ENCODE peak calls at places on chromosomes 6 and 20, in four cellular contexts. I is psoas muscle, G is PC-3, L is MG63. P is an unnamed sample.

GRCh38 chr20:21633829-21634228 is 71.6 kb upstream of the PAX1 start:
- DNase-seq in I (no peak), G (no peak), L (no peak), P (no peak)

GRCh38 chr6:36641543-36641942 is 37.0 kb upstream of the CDKN1A start:
- DNase-seq in I (no peak), G (no peak), L (no peak), P (no peak)

GRCh38 chr6:14038636-14039035 is 78.9 kb upstream of the CD83 start:
- DNase-seq in I (no peak), G (no peak), L (no peak), P (peak)

GRCh38 chr20:371755-372542 is 8.6 kb upstream of the TRIB3 start:
- DNase-seq in I (peak), G (peak), L (peak), P (peak)

GRCh38 chr6:44969446-44970175 is 358.5 kb upstream of the RUNX2 start:
- DNase-seq in I (no peak), G (no peak), L (no peak), P (no peak)

GRCh38 chr20:38961530-38962043 is 557 bp upstream of the DHX35 start:
- DNase-seq in I (no peak), G (no peak), L (no peak), P (no peak)

GRCh38 chr20:11178946-11179654 is 505.3 kb upstream of the JAG1 start:
- DNase-seq in I (no peak), G (peak), L (peak), P (peak)

GRCh38 chr6:159978291-159979135 is 9.6 kb downstream of the IGF2R start:
- DNase-seq in I (no peak), G (peak), L (no peak), P (no peak)

GRCh38 chr20:39888310-39888709 is 800.7 kb downstream of the MAFB start:
- DNase-seq in I (no peak), G (no peak), L (no peak), P (no peak)

GRCh38 chr6:28206527-28207243 is 18.4 kb upstream of the ZSCAN9 start:
- DNase-seq in I (no peak), G (no peak), L (peak), P (no peak)

GRCh38 chr20:24718696-24719095 is 230.4 kb upstream of the CST7 start:
- DNase-seq in I (no peak), G (peak), L (no peak), P (peak)

GRCh38 chr20:32052792-32053362 is 835 bp downstream of the HCK start:
- DNase-seq in I (peak), G (no peak), L (no peak), P (no peak)

GRCh38 chr6:21257125-21257524 is 336.4 kb upstream of the SOX4 start:
- DNase-seq in I (no peak), G (no peak), L (no peak), P (no peak)

GRCh38 chr20:22403860-22404608 is 180.3 kb downstream of the FOXA2 start:
- DNase-seq in I (no peak), G (peak), L (peak), P (peak)

GRCh38 chr6:75291331-75291730 is 6.7 kb upstream of the TMEM30A start:
- DNase-seq in I (no peak), G (no peak), L (no peak), P (no peak)

GRCh38 chr20:6123650-6124014 is 802 bp upstream of the FERMT1 start:
- DNase-seq in I (no peak), G (no peak), L (no peak), P (no peak)

GRCh38 chr6:99611148-99611547 is 4.5 kb downstream of the PRDM13 start:
- DNase-seq in I (no peak), G (no peak), L (no peak), P (no peak)
- H3K4me3 ChIP-seq in I (no peak), G (no peak), L (no peak), P (no peak)

GRCh38 chr20:61960836-61961235 is 104.8 kb downstream of the TAF4 start:
- DNase-seq in I (no peak), G (no peak), L (no peak), P (no peak)

GRCh38 chr20:61957961-61958715 is 107.5 kb downstream of the TAF4 start:
- DNase-seq in I (no peak), G (no peak), L (no peak), P (no peak)

GRCh38 chr20:61956396-61957342 is 109.0 kb downstream of the TAF4 start:
- DNase-seq in I (no peak), G (no peak), L (no peak), P (no peak)

GRCh38 chr20:61959301-61959700 is 106.4 kb downstream of the TAF4 start:
- DNase-seq in I (no peak), G (peak), L (peak), P (no peak)

DNA sequence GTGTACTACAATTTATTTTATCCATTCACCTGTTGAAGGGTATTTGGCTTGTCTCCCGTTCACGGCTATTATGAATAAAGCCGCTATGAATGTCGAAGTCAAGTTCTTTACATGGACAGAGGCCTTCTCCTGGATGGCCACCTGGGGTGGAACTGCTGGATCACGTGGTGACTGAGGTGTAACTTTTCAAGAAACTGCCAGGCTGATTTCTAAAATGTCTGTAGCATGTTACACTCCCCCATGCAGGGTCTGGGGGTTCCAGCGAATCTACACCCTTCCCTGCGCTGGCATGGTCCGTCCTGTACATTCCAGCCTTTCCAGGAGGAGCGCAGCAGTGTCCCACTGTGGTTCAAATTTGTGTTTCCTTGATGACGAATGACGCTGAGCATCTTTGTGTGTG is 106.9 kb downstream of the TAF4 start:
- DNase-seq in I (no peak), G (no peak), L (no peak), P (no peak)
- H3K4me3 ChIP-seq in I (no peak), G (no peak), L (no peak), P (no peak)

GRCh38 chr6:33116417-33116816 is 40.6 kb downstream of the HLA-DPB1 start:
- DNase-seq in I (no peak), G (no peak), L (no peak), P (no peak)
- H3K4me3 ChIP-seq in I (no peak), G (no peak), L (no peak), P (no peak)

GRCh38 chr6:98848539-98849210 is 14.3 kb downstream of the POU3F2 start:
- DNase-seq in I (no peak), G (no peak), L (no peak), P (no peak)

GRCh38 chr6:98845201-98846020 is 11.0 kb downstream of the POU3F2 start:
- DNase-seq in I (peak), G (peak), L (peak), P (peak)

GRCh38 chr6:98846021-98846380 is 11.6 kb downstream of the POU3F2 start:
- DNase-seq in I (no peak), G (no peak), L (no peak), P (no peak)

GRCh38 chr6:98847767-98848538 is 13.6 kb downstream of the POU3F2 start:
- DNase-seq in I (no peak), G (no peak), L (no peak), P (no peak)

GRCh38 chr6:98847392-98847766 is 13.0 kb downstream of the POU3F2 start:
- DNase-seq in I (no peak), G (no peak), L (no peak), P (no peak)
- H3K4me3 ChIP-seq in I (no peak), G (no peak), L (no peak), P (no peak)

DNA sequence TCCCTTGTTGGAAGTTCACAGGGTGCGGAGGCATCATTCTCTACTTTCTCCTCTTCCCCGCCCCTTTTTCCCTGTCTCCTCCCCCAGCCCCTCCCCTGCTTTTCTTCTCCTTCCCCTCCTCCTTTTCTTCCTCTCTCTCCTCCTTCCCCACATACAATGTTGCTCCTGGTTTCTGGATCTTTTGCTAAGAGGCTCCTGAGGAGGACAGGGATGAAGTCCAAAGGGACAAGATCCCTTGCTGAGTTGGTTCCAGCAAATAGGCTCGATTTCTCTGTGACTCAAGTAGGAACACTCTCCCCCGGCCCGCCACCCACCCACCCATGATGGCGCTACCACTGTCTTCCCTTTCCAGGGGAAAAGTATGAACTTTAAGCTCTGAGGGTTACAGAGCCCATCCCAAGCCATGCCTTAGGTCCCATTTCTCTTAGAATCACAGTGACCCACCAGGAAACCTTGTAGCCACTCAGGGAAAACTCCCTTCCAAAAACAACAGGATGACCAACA is 851 bp upstream of the TFEB start:
- DNase-seq in I (no peak), G (no peak), L (no peak), P (no peak)
- H3K4me3 ChIP-seq in I (no peak), G (no peak), L (no peak), P (no peak)

DNA sequence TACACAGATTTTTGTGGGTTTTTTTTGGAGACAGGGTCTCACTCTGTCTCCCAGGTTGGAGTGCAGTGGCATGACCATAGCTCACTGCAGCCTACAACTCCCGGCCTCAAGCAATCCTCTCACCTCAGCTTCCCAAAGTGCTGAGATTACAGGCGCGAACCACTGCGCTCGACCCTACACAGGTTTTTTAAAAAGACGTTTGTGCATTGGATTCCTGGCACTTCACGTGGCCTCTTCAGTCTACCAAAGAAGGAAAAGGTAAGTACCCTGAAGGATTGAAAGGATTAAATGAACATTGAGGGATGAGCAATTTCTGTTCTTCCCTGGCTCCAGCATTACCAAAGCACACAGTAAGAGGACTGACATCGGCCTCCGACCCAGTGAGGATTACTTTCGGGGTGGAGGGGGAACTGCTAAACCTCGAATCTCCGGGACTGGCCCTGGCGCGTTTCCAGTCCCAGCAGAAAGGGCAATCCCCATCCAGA is 556 bp upstream of the YWHAB start:
- DNase-seq in I (no peak), G (no peak), L (no peak), P (no peak)
- H3K4me3 ChIP-seq in I (peak), G (peak), L (peak), P (peak)

GRCh38 chr20:43942213-43942590 is 27.6 kb downstream of the TOX2 start:
- DNase-seq in I (no peak), G (no peak), L (no peak), P (no peak)

GRCh38 chr20:43942661-43943285 is 28.1 kb downstream of the TOX2 start:
- DNase-seq in I (no peak), G (peak), L (no peak), P (no peak)

GRCh38 chr20:43945391-43946205 is 30.9 kb downstream of the TOX2 start:
- DNase-seq in I (no peak), G (no peak), L (no peak), P (no peak)

GRCh38 chr20:43944653-43945235 is 30.1 kb downstream of the TOX2 start:
- DNase-seq in I (no peak), G (no peak), L (no peak), P (no peak)

DNA sequence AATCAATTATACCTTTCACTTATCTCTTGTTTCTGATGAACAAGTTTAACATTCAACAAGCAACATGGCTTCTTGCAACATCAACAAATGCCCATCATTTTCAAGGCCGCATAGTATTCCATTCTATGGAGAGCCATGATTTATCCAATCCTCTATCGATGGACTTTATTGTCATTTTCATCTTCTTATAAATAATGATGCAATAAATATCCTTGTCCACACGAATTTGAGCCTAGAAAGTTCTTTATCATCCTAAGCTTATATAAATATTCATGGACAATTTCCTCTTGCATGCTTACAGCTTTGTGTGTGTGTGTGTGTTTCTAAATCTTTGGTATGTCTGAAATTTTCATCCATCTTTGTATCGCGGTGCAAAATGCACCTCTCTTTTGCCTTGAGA is 29.1 kb downstream of the TOX2 start:
- DNase-seq in I (no peak), G (no peak), L (no peak), P (no peak)
- H3K4me3 ChIP-seq in I (no peak), G (no peak), L (no peak), P (no peak)

P was measured in SJCRH30.